ENCODE peak calls at places on chromosomes 12 and 14, in four cellular contexts. J is LoVo, A is NCI-H2029, L is Calu3. Q is an unnamed sample.

GRCh38 chr12:10395390-10395998 is 5.7 kb upstream of the KLRK1 start:
- DNase-seq in L (peak; percentile 51), J (peak; percentile 79), A (peak; percentile 91), Q (peak; percentile 85)

GRCh38 chr14:71166434-71166833 is 259.2 kb downstream of the PCNX1 start:
- DNase-seq in A (no peak), J (peak; percentile 29), L (no peak), Q (peak; percentile 68)

GRCh38 chr12:22117551-22117950 is 71.5 kb downstream of the CMAS start:
- DNase-seq in J (no peak), L (no peak), A (no peak), Q (no peak)

GRCh38 chr12:70796989-70797388 is 123.5 kb downstream of the PTPRR start:
- DNase-seq in A (no peak), L (no peak), J (no peak), Q (no peak)

GRCh38 chr14:52267501-52268190 is at the start of gene PTGDR:
- DNase-seq in L (no peak), A (no peak), J (no peak), Q (no peak)

GRCh38 chr14:93078830-93079229 is 36.9 kb downstream of the ITPK1 start:
- DNase-seq in A (no peak), L (no peak), J (no peak), Q (no peak)

GRCh38 chr12:96501139-96501741 is 11.9 kb downstream of the CFAP54 start:
- DNase-seq in A (peak; percentile 21), J (peak; percentile 84), L (peak; percentile 59), Q (peak; percentile 43)

GRCh38 chr12:69570545-69571399 is 14.5 kb upstream of the CCT2 start:
- DNase-seq in A (peak; percentile 62), L (peak; percentile 68), J (peak; percentile 74), Q (peak; percentile 82)

GRCh38 chr12:47721431-47721973 is 3.8 kb downstream of the ENDOU start:
- DNase-seq in A (no peak), L (no peak), J (no peak), Q (no peak)

GRCh38 chr14:27148143-27148542 is 550.3 kb upstream of the NOVA1 start:
- DNase-seq in J (no peak), L (no peak), A (no peak), Q (no peak)

GRCh38 chr12:26621932-26622331 is 211.1 kb downstream of the ITPR2 start:
- DNase-seq in J (no peak), A (no peak), L (no peak), Q (no peak)

GRCh38 chr12:70603044-70603443 is 34.2 kb downstream of the PTPRB start:
- DNase-seq in A (no peak), L (no peak), J (no peak), Q (no peak)

GRCh38 chr14:95784137-95784536 is 70.2 kb upstream of the TCL1A start:
- DNase-seq in A (no peak), J (peak; percentile 34), L (peak; percentile 13), Q (peak; percentile 45)

GRCh38 chr14:73944432-73945158 is 5.3 kb downstream of the FAM161B start:
- DNase-seq in L (no peak), J (no peak), A (no peak), Q (no peak)

GRCh38 chr14:29216774-29217232 is 450.2 kb downstream of the FOXG1 start:
- DNase-seq in J (no peak), L (no peak), A (no peak), Q (no peak)

GRCh38 chr12:105289114-105289904 is 41.2 kb upstream of the C12orf75 start:
- DNase-seq in J (no peak), L (no peak), A (no peak), Q (no peak)

GRCh38 chr12:68630598-68630997 is 19.9 kb downstream of the RAP1B start:
- DNase-seq in L (no peak), A (no peak), J (no peak), Q (no peak)

GRCh38 chr12:122834229-122834920 is 882 bp upstream of the HIP1R start:
- DNase-seq in J (peak; percentile 55), L (peak; percentile 68), A (peak; percentile 71), Q (peak; percentile 78)

GRCh38 chr14:96424104-96424989 is 32.4 kb downstream of the AK7 start:
- DNase-seq in L (peak; percentile 41), J (peak; percentile 75), A (peak; percentile 32), Q (peak; percentile 86)

GRCh38 chr12:46944104-46944503 is 118.3 kb upstream of the SLC38A4 start:
- DNase-seq in L (no peak), J (no peak), A (no peak), Q (peak; percentile 31)

Q was measured in HT-29.